ENCODE peak calls at places on chromosomes 13 and 19, in six cellular contexts. I is trophoblast cell, G is IMR-90, X is neuronal stem cell, F is mesenchymal stem cell, K is H1. B is an unnamed sample.

GRCh38 chr13:87999791-88000190 is 328.6 kb downstream of the SLITRK5 start:
- DNase-seq in K (no peak), F (peak; percentile 40), G (no peak), X (no peak), I (no peak), B (no peak)

GRCh38 chr19:9622531-9622930 is 1.5 kb upstream of the ZNF561 start:
- DNase-seq in G (no peak), X (no peak), F (no peak), I (no peak), K (no peak), B (no peak)

GRCh38 chr19:49347835-49348234 is 12.6 kb downstream of the CD37 start:
- DNase-seq in X (no peak), F (peak; percentile 65), G (peak; percentile 82), K (no peak), I (peak; percentile 62), B (peak; percentile 76)

GRCh38 chr19:13012690-13013608 is 17.7 kb downstream of the NFIX start:
- DNase-seq in I (peak; percentile 36), F (peak; percentile 57), K (no peak), G (peak; percentile 63), X (no peak), B (peak; percentile 58)

GRCh38 chr13:88707652-88708051 is 1036.5 kb downstream of the SLITRK5 start:
- DNase-seq in K (no peak), G (no peak), I (no peak), F (no peak), X (no peak), B (no peak)

GRCh38 chr13:92842145-92842544 is 384.5 kb upstream of the GPC6 start:
- DNase-seq in K (no peak), I (no peak), F (peak; percentile 70), G (peak; percentile 88), X (no peak), B (no peak)

GRCh38 chr13:34459856-34460255 is 482.2 kb upstream of the NBEA start:
- DNase-seq in K (no peak), X (no peak), F (no peak), I (peak; percentile 87), G (no peak), B (no peak)

GRCh38 chr19:29837448-29837961 is 25.7 kb downstream of the CCNE1 start:
- DNase-seq in X (no peak), G (no peak), K (no peak), I (no peak), F (no peak), B (no peak)

GRCh38 chr19:8004723-8005513 is 523 bp downstream of the ELAVL1 start:
- DNase-seq in K (no peak), I (peak; percentile 44), F (peak; percentile 59), G (peak; percentile 21), X (no peak), B (no peak)

GRCh38 chr13:93903909-93904308 is 575.6 kb downstream of the DCT start:
- DNase-seq in G (peak; percentile 83), I (no peak), K (no peak), F (peak; percentile 54), X (no peak), B (no peak)

GRCh38 chr19:33490041-33490451 is 31.5 kb downstream of the PEPD start:
- DNase-seq in G (no peak), X (no peak), F (no peak), K (no peak), I (no peak), B (no peak)

GRCh38 chr13:45875951-45876350 is 24.4 kb upstream of the SIAH3 start:
- DNase-seq in I (peak; percentile 4), K (no peak), F (no peak), G (no peak), X (no peak), B (no peak)

GRCh38 chr19:18174983-18175382 is 1.4 kb downstream of the IFI30 start:
- DNase-seq in F (no peak), I (no peak), G (no peak), X (no peak), K (no peak), B (no peak)
- H3K9ac ChIP-seq in F (peak overlapping the region; percentile 87), I (no peak overlapping the region), G (no peak overlapping the region), X (no peak overlapping the region), K (no peak overlapping the region), B (no peak overlapping the region)

DNA sequence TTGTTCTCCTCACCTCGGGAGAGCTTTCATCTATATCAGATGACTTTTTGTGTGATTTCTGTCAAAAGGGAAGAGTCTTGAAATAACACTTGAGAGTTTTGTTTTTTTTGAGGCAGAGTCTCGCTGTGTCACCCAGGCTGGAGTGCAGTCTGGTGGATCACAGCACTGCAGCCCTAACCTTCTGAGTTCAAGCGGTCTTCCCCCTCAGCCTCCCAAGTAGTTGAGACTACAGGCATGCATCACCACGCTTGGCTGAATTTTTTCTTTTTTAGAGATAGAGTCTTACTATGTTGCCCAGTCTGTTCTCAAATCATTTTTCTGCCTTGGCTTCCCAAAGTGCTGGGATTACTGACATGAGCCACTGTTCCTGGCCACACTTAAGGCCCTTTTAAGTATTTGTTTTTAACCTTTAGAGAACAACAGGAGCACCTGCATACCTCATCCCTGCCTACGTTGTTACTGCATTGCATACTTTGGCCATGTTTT is 11.4 kb downstream of the NDFIP2 start:
- DNase-seq in I (peak; percentile 57), X (no peak), F (peak; percentile 63), G (peak; percentile 13), K (no peak), B (peak; percentile 31)
- H4K91ac ChIP-seq in I (no peak overlapping the region), X (no peak overlapping the region), F (no peak overlapping the region), G (no peak overlapping the region), K (no peak overlapping the region), B (no peak overlapping the region)

GRCh38 chr13:99990045-99990977 is 8.7 kb downstream of the ZIC2 start:
- DNase-seq in X (peak; percentile 30), G (no peak), F (no peak), K (peak; percentile 81), I (no peak), B (peak; percentile 74)
- H3K9ac ChIP-seq in X (peak overlapping the region; percentile 73), G (no peak overlapping the region), F (no peak overlapping the region), K (no peak overlapping the region), I (no peak overlapping the region), B (no peak overlapping the region)

DNA sequence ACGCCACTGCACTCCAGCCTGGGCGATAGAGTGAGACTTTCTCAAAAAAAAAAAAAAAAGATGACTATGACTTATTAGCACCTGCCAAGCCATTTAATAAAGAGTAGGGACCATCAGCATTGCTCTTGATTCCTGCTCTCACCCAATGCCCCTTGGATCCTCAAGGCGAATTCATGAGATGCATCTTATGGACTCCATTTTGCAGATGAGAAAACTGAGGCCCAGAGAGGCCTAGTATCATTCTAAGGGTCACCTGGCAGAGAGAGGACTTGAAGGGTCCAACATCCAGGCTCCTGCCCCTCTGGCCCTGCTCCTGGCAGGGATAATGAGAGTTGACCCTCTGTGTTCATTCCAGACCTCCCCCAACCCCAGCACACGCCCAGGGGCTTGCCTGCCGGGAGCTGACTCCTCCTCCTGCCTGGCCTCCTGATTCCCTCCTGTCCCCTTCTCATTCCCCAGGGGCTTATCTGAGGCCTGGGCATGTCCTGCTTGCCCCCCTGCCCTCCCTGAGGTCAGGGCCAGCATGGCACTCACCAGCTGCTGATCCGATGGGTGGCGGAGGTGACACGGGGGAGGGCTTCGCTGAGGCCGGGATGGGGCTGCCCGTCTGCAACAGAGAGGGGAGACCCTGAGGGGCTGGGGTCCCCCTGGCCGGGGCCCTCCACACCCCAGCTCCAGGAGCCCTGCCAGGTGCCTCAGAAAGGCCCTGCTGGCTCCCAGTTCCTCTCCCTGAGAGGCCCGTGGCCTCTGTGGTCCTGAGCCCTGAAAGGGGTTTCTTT is 7.4 kb downstream of the WIZ start:
- DNase-seq in X (no peak), G (no peak), I (no peak), F (no peak), K (no peak), B (no peak)
- H4K91ac ChIP-seq in X (no peak overlapping the region), G (no peak overlapping the region), I (no peak overlapping the region), F (no peak overlapping the region), K (no peak overlapping the region), B (no peak overlapping the region)

GRCh38 chr13:44305216-44305615 is 68.4 kb upstream of the SERP2 start:
- DNase-seq in X (no peak), K (no peak), I (no peak), F (no peak), G (no peak), B (no peak)

GRCh38 chr13:44303681-44304432 is 69.8 kb upstream of the SERP2 start:
- DNase-seq in F (no peak), I (no peak), X (no peak), K (no peak), G (no peak), B (no peak)

GRCh38 chr13:44302948-44303575 is 70.6 kb upstream of the SERP2 start:
- DNase-seq in X (no peak), F (peak; percentile 88), G (peak; percentile 50), I (no peak), K (no peak), B (no peak)

GRCh38 chr13:44305845-44306244 is 67.8 kb upstream of the SERP2 start:
- DNase-seq in G (peak; percentile 67), X (peak; percentile 6), F (peak; percentile 37), I (no peak), K (no peak), B (no peak)

GRCh38 chr13:44304433-44304725 is 69.2 kb upstream of the SERP2 start:
- DNase-seq in K (no peak), G (no peak), I (no peak), F (no peak), X (no peak), B (no peak)
- H3K9ac ChIP-seq in K (no peak overlapping the region), G (no peak overlapping the region), I (no peak overlapping the region), F (no peak overlapping the region), X (no peak overlapping the region), B (no peak overlapping the region)